ENCODE peak calls at places on chromosome 22, in eight cellular contexts. X, B, I, L, G, N, F and C are unnamed samples.

GRCh38 chr22:38314140-38314991 is 2.9 kb downstream of the CSNK1E start:
- DNase-seq in X (no peak), B (no peak), I (no peak), L (no peak), G (no peak), N (no peak), F (no peak), C (no peak)

GRCh38 chr22:50729391-50730012 is 8.5 kb upstream of the ACR start:
- DNase-seq in X (no peak), B (no peak), I (no peak), L (no peak), G (no peak), N (no peak), F (no peak), C (no peak)

GRCh38 chr22:25745341-25746011 is 3.5 kb downstream of the MYO18B start:
- DNase-seq in X (no peak), B (no peak), I (no peak), L (no peak), G (peak; percentile 72), N (no peak), F (peak; percentile 21), C (no peak)

GRCh38 chr22:24326266-24326665 is 55.6 kb downstream of the SPECC1L start:
- DNase-seq in X (no peak), B (no peak), I (no peak), L (no peak), G (no peak), N (no peak), F (no peak), C (no peak)

GRCh38 chr22:49422668-49423067 is 405.0 kb downstream of the BRD1 start:
- DNase-seq in X (no peak), B (no peak), I (no peak), L (no peak), G (no peak), N (no peak), F (no peak), C (no peak)

GRCh38 chr22:30116362-30117117 is 36.3 kb downstream of the HORMAD2 start:
- DNase-seq in X (no peak), B (no peak), I (no peak), L (no peak), G (peak; percentile 51), N (no peak), F (no peak), C (no peak)

GRCh38 chr22:38074181-38075104 is 9.5 kb downstream of the SLC16A8 start:
- DNase-seq in X (no peak), B (no peak), I (no peak), L (no peak), G (peak; percentile 83), N (no peak), F (no peak), C (no peak)

GRCh38 chr22:21922370-21923162 is 30.1 kb downstream of the PPM1F start:
- DNase-seq in X (no peak), B (no peak), I (no peak), L (no peak), G (no peak), N (no peak), F (no peak), C (no peak)

GRCh38 chr22:17260291-17260690 is 41.1 kb upstream of the ADA2 start:
- DNase-seq in X (no peak), B (no peak), I (no peak), L (no peak), G (no peak), N (no peak), F (no peak), C (no peak)

GRCh38 chr22:28345304-28345703 is 334.3 kb downstream of the TTC28 start:
- DNase-seq in X (no peak), B (no peak), I (no peak), L (no peak), G (peak; percentile 43), N (no peak), F (no peak), C (no peak)

GRCh38 chr22:36762687-36763260 is 13.1 kb downstream of the IFT27 start:
- DNase-seq in X (no peak), B (no peak), I (no peak), L (no peak), G (peak; percentile 32), N (no peak), F (no peak), C (no peak)

GRCh38 chr22:38180841-38181452 is 683 bp downstream of the PLA2G6 start:
- DNase-seq in X (peak; percentile 34), B (peak; percentile 76), I (no peak), L (peak; percentile 26), G (no peak), N (no peak), F (no peak), C (no peak)

GRCh38 chr22:29886601-29887000 is 3.6 kb downstream of the MTMR3 start:
- DNase-seq in X (no peak), B (no peak), I (no peak), L (no peak), G (no peak), N (no peak), F (no peak), C (no peak)

GRCh38 chr22:28736296-28737155 is 5.1 kb downstream of the CHEK2 start:
- DNase-seq in X (no peak), B (no peak), I (no peak), L (no peak), G (no peak), N (no peak), F (no peak), C (no peak)

GRCh38 chr22:24989541-24989951 is 37.0 kb downstream of the KIAA1671 start:
- DNase-seq in X (no peak), B (no peak), I (no peak), L (no peak), G (no peak), N (no peak), F (no peak), C (no peak)

GRCh38 chr22:44736581-44737413 is 15.6 kb upstream of the ARHGAP8 start:
- DNase-seq in X (no peak), B (no peak), I (no peak), L (no peak), G (no peak), N (no peak), F (no peak), C (no peak)

GRCh38 chr22:40121463-40121862 is 56.3 kb upstream of the TNRC6B start:
- DNase-seq in X (no peak), B (no peak), I (no peak), L (no peak), G (no peak), N (no peak), F (no peak), C (no peak)

GRCh38 chr22:17774928-17775675 is 833 bp upstream of the BID start:
- DNase-seq in X (no peak), B (no peak), I (no peak), L (no peak), G (no peak), N (no peak), F (no peak), C (no peak)

GRCh38 chr22:27377901-27378300 is 423.7 kb downstream of the MN1 start:
- DNase-seq in X (no peak), B (no peak), I (no peak), L (no peak), G (no peak), N (no peak), F (no peak), C (no peak)